ENCODE peak calls at places on chromosomes 2 and 18, in four cellular contexts. L is fibroblast of lung, K is HCT116, X is breast epithelium. A is an unnamed sample. For H3K27me3, the result is how much of the 10 kb centered on the place peaks cover.

GRCh38 chr18:74132201-74132600 is 15.4 kb downstream of the FBXO15 start:
- DNase-seq in L (no peak), X (no peak), K (no peak), A (no peak)

GRCh38 chr18:61127714-61128485 is 205.3 kb upstream of the CDH20 start:
- DNase-seq in K (no peak), X (no peak), L (no peak), A (no peak)

GRCh38 chr2:226387499-226387942 is 412.1 kb downstream of the IRS1 start:
- DNase-seq in K (no peak), X (no peak), L (no peak), A (no peak)

GRCh38 chr2:26712486-26713465 is 20.3 kb downstream of the KCNK3 start:
- DNase-seq in L (no peak), X (no peak), K (no peak), A (no peak)

GRCh38 chr2:215036314-215036713 is 102.1 kb downstream of the ABCA12 start:
- DNase-seq in L (no peak), K (no peak), X (no peak), A (no peak)

GRCh38 chr2:191013876-191014652 is at the start of gene STAT1:
- DNase-seq in X (peak), L (peak), K (peak), A (peak)

GRCh38 chr2:56248965-56249742 is 65.4 kb downstream of the CCDC85A start:
- DNase-seq in K (no peak), X (no peak), L (no peak), A (no peak)

GRCh38 chr2:120587326-120587996 is 148.2 kb upstream of the GLI2 start:
- DNase-seq in K (no peak), X (no peak), L (no peak), A (no peak)

GRCh38 chr2:117972466-117973123 is 41.3 kb downstream of the CCDC93 start:
- DNase-seq in L (no peak), K (no peak), X (no peak), A (no peak)

GRCh38 chr2:122706757-122707223 is 951.3 kb downstream of the TSN start:
- DNase-seq in L (no peak), X (no peak), K (no peak), A (no peak)

GRCh38 chr2:216159161-216159560 is 50.0 kb downstream of the XRCC5 start:
- DNase-seq in K (no peak), X (no peak), L (peak), A (no peak)

GRCh38 chr2:65371094-65371474 is 61.3 kb downstream of the SPRED2 start:
- DNase-seq in L (no peak), X (no peak), K (no peak), A (no peak)

GRCh38 chr2:65368464-65368863 is 63.9 kb downstream of the SPRED2 start:
- DNase-seq in X (no peak), L (no peak), K (no peak), A (no peak)

GRCh38 chr2:65369574-65369973 is 62.8 kb downstream of the SPRED2 start:
- DNase-seq in L (no peak), X (no peak), K (no peak), A (no peak)

GRCh38 chr2:65369980-65370379 is 62.4 kb downstream of the SPRED2 start:
- DNase-seq in X (no peak), K (no peak), L (no peak), A (no peak)

DNA sequence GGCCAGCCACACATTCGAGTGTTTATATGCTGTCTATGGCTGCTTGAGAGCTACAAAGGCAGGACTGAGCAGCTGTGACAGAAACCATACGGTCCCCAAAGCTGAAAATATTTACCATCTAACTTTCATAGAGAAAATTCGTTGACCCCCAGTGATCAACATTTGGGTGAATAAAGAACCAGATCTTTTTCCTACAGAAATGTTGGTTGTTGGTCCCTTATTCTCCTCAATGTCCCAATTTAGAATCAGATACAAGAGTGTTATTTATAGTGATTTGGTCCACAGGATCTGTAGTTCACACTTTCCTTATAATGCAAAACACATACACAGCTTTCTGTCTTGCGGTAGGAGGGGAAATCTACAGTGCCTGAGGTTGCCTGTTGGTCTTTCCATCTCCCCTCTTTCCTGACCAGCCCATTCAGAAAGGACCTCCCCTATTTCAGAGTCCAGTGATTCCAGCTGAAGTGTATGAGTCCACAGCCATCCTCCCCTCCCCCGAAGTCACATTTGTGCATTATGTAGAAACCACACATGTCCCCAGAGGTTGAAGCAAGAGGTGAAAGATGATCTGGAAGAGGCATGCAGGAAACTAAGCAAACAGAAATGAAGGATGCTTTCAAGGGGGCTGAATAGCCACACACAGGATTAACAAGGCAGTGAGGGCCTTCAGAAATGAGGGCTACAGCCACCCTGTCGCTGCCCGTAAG is 61.9 kb downstream of the SPRED2 start:
- DNase-seq in K (no peak), L (no peak), X (no peak), A (no peak)
- H3K4me3 ChIP-seq in K (no peak), L (no peak), X (no peak), A (no peak)

GRCh38 chr2:68722712-68723111 is 11.9 kb upstream of the ARHGAP25 start:
- DNase-seq in K (peak), L (no peak), X (no peak), A (no peak)
- TF ChIP-seq CTCF in K (peak), L (no peak), X (no peak), A (peak)

GRCh38 chr2:44802409-44803099 is 138.9 kb upstream of the SIX3 start:
- DNase-seq in L (no peak), X (no peak), K (no peak), A (no peak)
- H3K27me3 ChIP-seq in L (half or more), X (half or more), K (under half), A (half or more)

GRCh38 chr2:38260972-38261371 is 116.1 kb downstream of the ATL2 start:
- DNase-seq in L (no peak), K (no peak), X (no peak), A (no peak)
- H3K4me3 ChIP-seq in L (no peak), K (no peak), X (no peak), A (no peak)